ENCODE peak calls at places on chromosomes 4 and X, in seven cellular contexts. One of them, this sample, is unnamed.
A peak's percentile ranks its signal among the peaks of the same experiment; 100 is the strongest.

GRCh38 chr4:153521995-153522799 is 56.0 kb downstream of the TMEM131L start:
- DNase-seq in SK-N-SH: no peak
- DNase-seq in GM12878: peak; percentile 71
- DNase-seq in K562: no peak
- DNase-seq in H1: no peak
- DNase-seq in HCT116: no peak
- DNase-seq in HepG2: no peak
- DNase-seq in this sample: no peak

GRCh38 chrX:46588263-46588662 is 14.7 kb downstream of the CHST7 start:
- DNase-seq in H1: peak; percentile 47
- DNase-seq in HCT116: no peak
- DNase-seq in GM12878: no peak
- DNase-seq in HepG2: no peak
- DNase-seq in SK-N-SH: no peak
- DNase-seq in K562: no peak
- DNase-seq in this sample: no peak

GRCh38 chr4:141871086-141871485 is 234.7 kb downstream of the IL15 start:
- DNase-seq in HCT116: no peak
- DNase-seq in H1: no peak
- DNase-seq in HepG2: no peak
- DNase-seq in GM12878: no peak
- DNase-seq in SK-N-SH: no peak
- DNase-seq in K562: no peak
- DNase-seq in this sample: no peak

GRCh38 chrX:15336023-15336413 is 695 bp upstream of the PIGA start:
- DNase-seq in GM12878: no peak
- DNase-seq in SK-N-SH: peak; percentile 44
- DNase-seq in HCT116: no peak
- DNase-seq in K562: peak; percentile 8
- DNase-seq in H1: no peak
- DNase-seq in HepG2: no peak
- DNase-seq in this sample: no peak

GRCh38 chr4:36213956-36214355 is 30.4 kb downstream of the ARAP2 start:
- DNase-seq in HepG2: no peak
- DNase-seq in K562: no peak
- DNase-seq in H1: no peak
- DNase-seq in GM12878: no peak
- DNase-seq in HCT116: no peak
- DNase-seq in SK-N-SH: no peak
- DNase-seq in this sample: no peak

GRCh38 chr4:4763815-4764202 is 95.7 kb upstream of the MSX1 start:
- DNase-seq in K562: no peak
- DNase-seq in SK-N-SH: no peak
- DNase-seq in GM12878: no peak
- DNase-seq in H1: no peak
- DNase-seq in HCT116: peak; percentile 52
- DNase-seq in HepG2: peak; percentile 25
- DNase-seq in this sample: no peak

GRCh38 chr4:11614426-11614825 is 185.7 kb upstream of the HS3ST1 start:
- DNase-seq in HepG2: no peak
- DNase-seq in HCT116: peak; percentile 90
- DNase-seq in GM12878: no peak
- DNase-seq in K562: no peak
- DNase-seq in H1: no peak
- DNase-seq in SK-N-SH: no peak
- DNase-seq in this sample: peak; percentile 86

GRCh38 chr4:79723507-79723906 is 315.5 kb upstream of the GK2 start:
- DNase-seq in H1: peak; percentile 47
- DNase-seq in SK-N-SH: no peak
- DNase-seq in K562: no peak
- DNase-seq in HepG2: no peak
- DNase-seq in GM12878: no peak
- DNase-seq in HCT116: no peak
- DNase-seq in this sample: no peak

GRCh38 chrX:45537936-45538335 is 337.3 kb upstream of the DIPK2B start:
- DNase-seq in H1: no peak
- DNase-seq in HCT116: no peak
- DNase-seq in SK-N-SH: no peak
- DNase-seq in HepG2: no peak
- DNase-seq in GM12878: no peak
- DNase-seq in K562: no peak
- DNase-seq in this sample: no peak

GRCh38 chr4:182604953-182605352 is 312.2 kb downstream of the DCTD start:
- DNase-seq in HCT116: no peak
- DNase-seq in K562: no peak
- DNase-seq in H1: no peak
- DNase-seq in GM12878: no peak
- DNase-seq in SK-N-SH: no peak
- DNase-seq in HepG2: no peak
- DNase-seq in this sample: no peak

GRCh38 chr4:128846063-128846462 is 36.6 kb downstream of the JADE1 start:
- DNase-seq in GM12878: no peak
- DNase-seq in SK-N-SH: no peak
- DNase-seq in H1: no peak
- DNase-seq in HCT116: no peak
- DNase-seq in K562: no peak
- DNase-seq in HepG2: no peak
- DNase-seq in this sample: no peak

GRCh38 chr4:11376571-11376970 is 52.1 kb downstream of the HS3ST1 start:
- DNase-seq in HCT116: no peak
- DNase-seq in H1: no peak
- DNase-seq in HepG2: no peak
- DNase-seq in SK-N-SH: no peak
- DNase-seq in GM12878: no peak
- DNase-seq in K562: no peak
- DNase-seq in this sample: no peak

GRCh38 chr4:10773010-10773409 is 88.4 kb upstream of the CLNK start:
- DNase-seq in HCT116: no peak
- DNase-seq in HepG2: no peak
- DNase-seq in H1: no peak
- DNase-seq in GM12878: no peak
- DNase-seq in K562: no peak
- DNase-seq in SK-N-SH: no peak
- DNase-seq in this sample: no peak

GRCh38 chr4:87950516-87950915 is 25.0 kb upstream of the SPP1 start:
- DNase-seq in SK-N-SH: no peak
- DNase-seq in HepG2: no peak
- DNase-seq in HCT116: no peak
- DNase-seq in GM12878: no peak
- DNase-seq in H1: no peak
- DNase-seq in K562: no peak
- DNase-seq in this sample: no peak

GRCh38 chr4:56656346-56656643 is 24.8 kb downstream of the HOPX start:
- DNase-seq in H1: no peak
- DNase-seq in GM12878: no peak
- DNase-seq in K562: peak; percentile 9
- DNase-seq in HCT116: no peak
- DNase-seq in HepG2: no peak
- DNase-seq in SK-N-SH: peak; percentile 63
- DNase-seq in this sample: no peak

GRCh38 chr4:105714071-105714521 is 5.5 kb downstream of the GSTCD start:
- DNase-seq in H1: no peak
- DNase-seq in K562: no peak
- DNase-seq in HepG2: no peak
- DNase-seq in HCT116: no peak
- DNase-seq in GM12878: no peak
- DNase-seq in SK-N-SH: no peak
- DNase-seq in this sample: no peak

GRCh38 chr4:148831945-148832344 is 389.7 kb upstream of the NR3C2 start:
- DNase-seq in SK-N-SH: no peak
- DNase-seq in HCT116: peak; percentile 4
- DNase-seq in H1: no peak
- DNase-seq in HepG2: no peak
- DNase-seq in K562: no peak
- DNase-seq in GM12878: no peak
- DNase-seq in this sample: no peak

GRCh38 chr4:186192068-186192751 is 843 bp downstream of the CYP4V2 start:
- DNase-seq in K562: no peak
- DNase-seq in SK-N-SH: no peak
- DNase-seq in GM12878: no peak
- DNase-seq in H1: peak; percentile 72
- DNase-seq in HCT116: no peak
- DNase-seq in HepG2: peak; percentile 9
- DNase-seq in this sample: peak; percentile 24

GRCh38 chrX:42519666-42520231 is 258.2 kb downstream of the PPP1R2C start:
- DNase-seq in HCT116: no peak
- DNase-seq in HepG2: no peak
- DNase-seq in K562: peak; percentile 1
- DNase-seq in H1: no peak
- DNase-seq in GM12878: no peak
- DNase-seq in SK-N-SH: no peak
- DNase-seq in this sample: peak; percentile 3

GRCh38 chr4:125741825-125742452 is 427.2 kb downstream of the FAT4 start:
- DNase-seq in H1: no peak
- DNase-seq in HCT116: no peak
- DNase-seq in K562: no peak
- DNase-seq in SK-N-SH: peak; percentile 43
- DNase-seq in GM12878: no peak
- DNase-seq in HepG2: peak; percentile 1
- DNase-seq in this sample: peak; percentile 39

GRCh38 chrX:12026481-12026880 is 111.8 kb upstream of the FRMPD4 start:
- DNase-seq in SK-N-SH: no peak
- DNase-seq in HCT116: no peak
- DNase-seq in HepG2: no peak
- DNase-seq in GM12878: no peak
- DNase-seq in K562: no peak
- DNase-seq in H1: no peak
- DNase-seq in this sample: no peak

GRCh38 chrX:39476596-39476995 is 621.2 kb downstream of the BCOR start:
- DNase-seq in HCT116: no peak
- DNase-seq in K562: peak; percentile 20
- DNase-seq in HepG2: no peak
- DNase-seq in H1: no peak
- DNase-seq in SK-N-SH: no peak
- DNase-seq in GM12878: no peak
- DNase-seq in this sample: no peak

GRCh38 chrX:34868633-34869032 is 74.0 kb upstream of the FAM47B start:
- DNase-seq in GM12878: no peak
- DNase-seq in H1: no peak
- DNase-seq in SK-N-SH: no peak
- DNase-seq in HepG2: no peak
- DNase-seq in HCT116: no peak
- DNase-seq in K562: no peak
- DNase-seq in this sample: no peak

GRCh38 chrX:34875204-34875603 is 67.4 kb upstream of the FAM47B start:
- DNase-seq in SK-N-SH: no peak
- DNase-seq in H1: no peak
- DNase-seq in HepG2: no peak
- DNase-seq in HCT116: no peak
- DNase-seq in GM12878: no peak
- DNase-seq in K562: no peak
- DNase-seq in this sample: no peak

GRCh38 chrX:34874763-34875162 is 67.8 kb upstream of the FAM47B start:
- DNase-seq in SK-N-SH: no peak
- DNase-seq in HepG2: no peak
- DNase-seq in GM12878: no peak
- DNase-seq in H1: no peak
- DNase-seq in HCT116: no peak
- DNase-seq in K562: no peak
- DNase-seq in this sample: no peak

GRCh38 chrX:34877451-34877850 is 65.1 kb upstream of the FAM47B start:
- DNase-seq in K562: no peak
- DNase-seq in SK-N-SH: no peak
- DNase-seq in GM12878: no peak
- DNase-seq in HepG2: no peak
- DNase-seq in H1: no peak
- DNase-seq in HCT116: no peak
- DNase-seq in this sample: no peak

GRCh38 chrX:34873500-34874225 is 68.9 kb upstream of the FAM47B start:
- DNase-seq in K562: no peak
- DNase-seq in SK-N-SH: no peak
- DNase-seq in GM12878: no peak
- DNase-seq in HepG2: no peak
- DNase-seq in HCT116: no peak
- DNase-seq in H1: no peak
- DNase-seq in this sample: no peak
- TF ChIP-seq JUND in K562: no peak
- TF ChIP-seq JUND in SK-N-SH: no peak
- TF ChIP-seq JUND in GM12878: no peak
- TF ChIP-seq JUND in HepG2: no peak
- TF ChIP-seq JUND in HCT116: no peak
- TF ChIP-seq JUND in H1: no peak
- TF ChIP-seq JUND in this sample: no peak

GRCh38 chr4:15455290-15455689 is 14.4 kb upstream of the CC2D2A start:
- DNase-seq in H1: no peak
- DNase-seq in HepG2: no peak
- DNase-seq in GM12878: no peak
- DNase-seq in HCT116: no peak
- DNase-seq in K562: no peak
- DNase-seq in SK-N-SH: no peak
- DNase-seq in this sample: no peak
- TF ChIP-seq JUND in H1: no peak
- TF ChIP-seq JUND in HepG2: no peak
- TF ChIP-seq JUND in GM12878: no peak
- TF ChIP-seq JUND in HCT116: no peak
- TF ChIP-seq JUND in K562: no peak
- TF ChIP-seq JUND in SK-N-SH: no peak
- TF ChIP-seq JUND in this sample: no peak

DNA sequence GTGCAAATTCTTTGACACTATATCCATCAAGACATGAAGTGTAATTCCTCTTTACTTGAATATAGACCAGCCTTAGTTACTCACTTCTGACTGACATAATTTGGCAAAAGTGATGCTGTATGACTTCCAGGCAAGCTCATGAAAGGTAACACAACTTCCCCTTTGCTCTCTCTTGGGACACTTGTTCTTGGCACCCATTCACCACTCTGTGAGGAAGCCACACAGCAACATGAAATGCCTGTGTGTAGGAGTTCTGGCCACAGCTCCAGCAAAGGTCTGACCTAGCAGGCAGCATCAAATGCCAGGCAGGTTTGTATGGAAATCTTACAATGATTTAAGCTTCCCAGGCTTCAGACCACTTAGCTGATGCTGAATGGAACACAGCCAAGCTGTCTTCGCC is 280.3 kb downstream of the PDHA2 start:
- DNase-seq in GM12878: no peak
- DNase-seq in H1: no peak
- DNase-seq in HepG2: no peak
- DNase-seq in SK-N-SH: no peak
- DNase-seq in HCT116: no peak
- DNase-seq in K562: no peak
- DNase-seq in this sample: no peak
- TF ChIP-seq JUND in GM12878: no peak
- TF ChIP-seq JUND in H1: no peak
- TF ChIP-seq JUND in HepG2: no peak
- TF ChIP-seq JUND in SK-N-SH: no peak
- TF ChIP-seq JUND in HCT116: no peak
- TF ChIP-seq JUND in K562: no peak
- TF ChIP-seq JUND in this sample: no peak

DNA sequence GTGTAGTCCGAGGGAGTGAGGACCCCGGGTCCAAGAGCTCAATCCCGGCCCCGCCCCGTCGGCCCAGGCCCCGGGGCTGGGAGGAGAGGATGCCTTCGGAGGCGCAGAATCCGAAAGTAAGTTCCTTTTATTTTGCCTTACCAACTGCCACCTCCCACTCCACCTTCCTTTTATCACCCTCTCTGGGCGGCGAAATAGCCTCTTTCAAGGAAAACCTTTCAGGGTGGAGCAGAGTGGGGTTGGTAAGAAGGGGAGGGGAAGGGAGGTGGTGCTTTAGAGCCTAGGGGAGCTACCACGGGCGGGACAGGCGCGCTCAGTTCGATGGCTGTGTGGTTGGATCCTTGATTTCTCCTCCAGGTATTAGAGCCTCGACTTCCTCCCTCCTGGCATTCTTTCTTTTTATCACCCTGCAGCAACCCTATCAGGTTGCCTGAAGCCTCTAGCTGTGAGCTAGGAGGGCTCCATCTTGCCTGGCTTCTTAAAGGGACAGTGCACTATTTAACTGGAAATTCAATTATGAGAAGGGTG is 191.2 kb downstream of the RRAGB start:
- DNase-seq in K562: peak; percentile 3
- DNase-seq in GM12878: no peak
- DNase-seq in HCT116: no peak
- DNase-seq in HepG2: no peak
- DNase-seq in SK-N-SH: no peak
- DNase-seq in H1: peak; percentile 46
- DNase-seq in this sample: peak; percentile 44
- TF ChIP-seq JUND in K562: no peak
- TF ChIP-seq JUND in GM12878: no peak
- TF ChIP-seq JUND in HCT116: no peak
- TF ChIP-seq JUND in HepG2: no peak
- TF ChIP-seq JUND in SK-N-SH: no peak
- TF ChIP-seq JUND in H1: no peak
- TF ChIP-seq JUND in this sample: no peak

This sample was measured in T47D.